ENCODE peak calls at places on chromosomes 6 and 20, in six cellular contexts. L is cardiac muscle cell, Z is heart left ventricle, M is AG10803, P is heart right ventricle, C is esophagus muscularis mucosa. B is an unnamed sample.
A peak's percentile ranks its signal among the peaks of the same experiment; 100 is the strongest.

GRCh38 chr20:32017711-32018251 is 7.5 kb downstream of the CCM2L start:
- DNase-seq in L (peak; percentile 55), Z (no peak), M (no peak), P (no peak), C (no peak), B (no peak)

GRCh38 chr6:2810092-2810671 is 31.5 kb downstream of the SERPINB1 start:
- DNase-seq in L (no peak), Z (no peak), M (peak; percentile 18), P (no peak), C (peak; percentile 53), B (no peak)

GRCh38 chr20:57432480-57432873 is 41.3 kb downstream of the RBM38 start:
- DNase-seq in L (no peak), Z (no peak), M (no peak), P (no peak), C (no peak), B (no peak)

GRCh38 chr6:137415834-137416190 is 78.4 kb downstream of the OLIG3 start:
- DNase-seq in L (no peak), Z (no peak), M (no peak), P (no peak), C (no peak), B (no peak)

GRCh38 chr6:31771992-31772358 is 5.2 kb downstream of the VWA7 start:
- DNase-seq in L (no peak), Z (no peak), M (no peak), P (no peak), C (no peak), B (no peak)

GRCh38 chr20:45970646-45971424 is 1.2 kb downstream of the ZNF335 start:
- DNase-seq in L (no peak), Z (no peak), M (peak; percentile 39), P (no peak), C (no peak), B (no peak)

GRCh38 chr20:21490105-21490504 is 23.8 kb downstream of the NKX2-2 start:
- DNase-seq in L (no peak), Z (no peak), M (peak; percentile 6), P (no peak), C (peak; percentile 17), B (no peak)

GRCh38 chr6:92820531-92820930 is 598.8 kb downstream of the EPHA7 start:
- DNase-seq in L (no peak), Z (no peak), M (no peak), P (no peak), C (no peak), B (no peak)

GRCh38 chr6:158027590-158028285 is 46.1 kb downstream of the SYNJ2 start:
- DNase-seq in L (no peak), Z (no peak), M (no peak), P (no peak), C (no peak), B (no peak)

GRCh38 chr20:54469293-54469692 is 6.1 kb upstream of the DOK5 start:
- DNase-seq in L (peak; percentile 57), Z (no peak), M (no peak), P (no peak), C (no peak), B (no peak)

GRCh38 chr20:23869520-23869919 is 10.0 kb downstream of the CST5 start:
- DNase-seq in L (no peak), Z (no peak), M (no peak), P (no peak), C (no peak), B (no peak)

GRCh38 chr20:45944151-45944964 is 9.9 kb downstream of the PCIF1 start:
- DNase-seq in L (no peak), Z (no peak), M (peak; percentile 31), P (no peak), C (no peak), B (no peak)

GRCh38 chr6:104161960-104162669 is 697.6 kb downstream of the HACE1 start:
- DNase-seq in L (no peak), Z (no peak), M (peak; percentile 47), P (no peak), C (no peak), B (no peak)

GRCh38 chr6:7996538-7997225 is 67.5 kb downstream of the BLOC1S5 start:
- DNase-seq in L (no peak), Z (no peak), M (peak; percentile 53), P (no peak), C (no peak), B (no peak)

GRCh38 chr6:12288844-12289654 is 1.1 kb upstream of the EDN1 start:
- DNase-seq in L (peak; percentile 63), Z (peak; percentile 43), M (peak; percentile 68), P (no peak), C (no peak), B (no peak)

GRCh38 chr6:115932481-115932880 is 128.2 kb downstream of the FRK start:
- DNase-seq in L (no peak), Z (no peak), M (no peak), P (no peak), C (no peak), B (no peak)

GRCh38 chr6:25697537-25698340 is 45.7 kb downstream of the SCGN start:
- DNase-seq in L (no peak), Z (no peak), M (no peak), P (no peak), C (no peak), B (no peak)

GRCh38 chr6:44956426-44956825 is 371.7 kb upstream of the RUNX2 start:
- DNase-seq in L (no peak), Z (no peak), M (peak; percentile 48), P (no peak), C (no peak), B (no peak)

GRCh38 chr20:271528-271927 is 14.0 kb downstream of the DEFB132 start:
- DNase-seq in L (no peak), Z (no peak), M (no peak), P (no peak), C (no peak), B (no peak)

GRCh38 chr6:106518748-106519147 is 110.5 kb downstream of the RTN4IP1 start:
- DNase-seq in L (no peak), Z (no peak), M (peak; percentile 38), P (no peak), C (no peak), B (no peak)

GRCh38 chr20:24779886-24780285 is 169.2 kb upstream of the CST7 start:
- DNase-seq in L (no peak), Z (no peak), M (no peak), P (no peak), C (no peak), B (no peak)

GRCh38 chr20:64053841-64054661 is 4.6 kb upstream of the SOX18 start:
- DNase-seq in L (peak; percentile 59), Z (peak; percentile 87), M (no peak), P (peak; percentile 80), C (no peak), B (no peak)

GRCh38 chr20:20489054-20489453 is 121.2 kb downstream of the INSM1 start:
- DNase-seq in L (no peak), Z (no peak), M (no peak), P (no peak), C (no peak), B (no peak)

GRCh38 chr20:44516491-44516890 is 5.4 kb downstream of the SERINC3 start:
- DNase-seq in L (no peak), Z (no peak), M (peak; percentile 53), P (no peak), C (no peak), B (no peak)

GRCh38 chr20:45487231-45487635 is 17.7 kb downstream of the WFDC2 start:
- DNase-seq in L (peak; percentile 9), Z (no peak), M (no peak), P (no peak), C (no peak), B (no peak)

GRCh38 chr6:131787955-131788712 is 19.7 kb upstream of the ENPP1 start:
- DNase-seq in L (peak; percentile 5), Z (no peak), M (peak; percentile 61), P (peak; percentile 27), C (no peak), B (peak; percentile 19)
- TF ChIP-seq CTCF in L (no peak), Z (peak; percentile 21), M (peak; percentile 53), P (no peak), C (peak; percentile 29), B (peak; percentile 50)

DNA sequence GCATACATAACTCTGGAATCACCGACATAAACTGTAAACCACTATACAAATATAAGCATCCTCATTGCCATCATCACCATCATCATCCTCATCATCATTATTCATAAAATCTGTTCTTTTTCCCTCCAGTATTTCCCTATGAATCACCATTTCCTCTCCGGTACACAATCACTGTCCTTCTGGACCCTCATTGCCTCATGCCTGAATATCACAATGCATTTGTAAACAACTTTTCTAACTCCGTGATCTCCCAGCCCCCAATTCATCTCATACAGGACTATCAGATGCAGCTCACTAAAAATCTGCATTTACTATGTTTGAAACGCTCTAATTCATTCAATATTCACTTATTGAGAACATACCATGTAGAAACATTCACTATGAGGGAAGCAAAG is 339.7 kb downstream of the TBC1D32 start:
- DNase-seq in L (no peak), Z (no peak), M (no peak), P (no peak), C (no peak), B (no peak)
- TF ChIP-seq CTCF in L (no peak), Z (no peak), M (no peak), P (no peak), C (no peak), B (no peak)

GRCh38 chr6:1781152-1781848 is 171.6 kb downstream of the FOXC1 start:
- DNase-seq in L (no peak), Z (no peak), M (no peak), P (no peak), C (no peak), B (no peak)
- TF ChIP-seq CTCF in L (no peak), Z (no peak), M (no peak), P (no peak), C (no peak), B (no peak)

GRCh38 chr6:55443238-55444134 is 116.2 kb downstream of the GFRAL start:
- DNase-seq in L (no peak), Z (no peak), M (no peak), P (no peak), C (no peak), B (no peak)

GRCh38 chr6:55445648-55446204 is 118.5 kb downstream of the GFRAL start:
- DNase-seq in L (peak; percentile 55), Z (no peak), M (peak; percentile 28), P (no peak), C (no peak), B (no peak)

GRCh38 chr6:55450007-55450406 is 122.7 kb downstream of the GFRAL start:
- DNase-seq in L (no peak), Z (no peak), M (peak; percentile 4), P (no peak), C (no peak), B (no peak)

GRCh38 chr6:55448446-55448845 is 121.2 kb downstream of the GFRAL start:
- DNase-seq in L (no peak), Z (no peak), M (peak; percentile 26), P (no peak), C (no peak), B (no peak)

DNA sequence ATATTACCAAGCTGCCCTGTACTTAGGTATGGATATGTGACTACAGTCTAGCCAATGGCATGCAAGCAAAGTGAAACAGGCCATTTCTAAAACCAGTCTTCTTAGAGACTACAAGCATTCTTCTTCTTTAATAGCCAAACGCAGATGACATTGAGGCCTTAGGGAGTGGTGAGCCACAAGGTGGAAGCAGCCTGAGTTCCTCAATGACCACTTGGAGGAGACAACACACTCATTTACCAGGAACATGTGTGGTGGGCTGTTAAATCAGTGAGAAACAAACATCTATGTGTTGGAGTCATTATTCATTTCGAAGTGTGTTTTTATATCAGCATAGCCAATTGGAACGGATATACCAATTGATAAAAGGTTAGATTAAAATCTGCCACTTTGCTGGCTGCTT is 122.0 kb downstream of the GFRAL start:
- DNase-seq in L (peak; percentile 41), Z (no peak), M (no peak), P (no peak), C (no peak), B (no peak)
- TF ChIP-seq CTCF in L (no peak), Z (peak; percentile 10), M (no peak), P (no peak), C (no peak), B (no peak)